ENCODE peak calls at places on chromosomes 11 and 22, in ten cellular contexts. X is NCI-H1105 treated with DMSO at 0.1 percent for 48 hours; M is OCI-M1; F is germinal center; H is A549; O is T-helper 2 cell; Z is smooth muscle cell of the brain vasculature; R is LHCN-M2; I is activated gamma-delta T cell treated with anti-CD3 and anti-CD28 coated beads, Interleukin-2, amount 50 U/mL, for 16 hours; N is progenitor cell of endocrine pancreas. T is an unnamed sample.

GRCh38 chr11:72338741-72339140 is 94.8 kb upstream of the PHOX2A start:
- DNase-seq in X (no peak), M (no peak), F (no peak), H (peak; percentile 5), O (no peak), Z (no peak), R (peak; percentile 65), I (no peak), N (no peak), T (no peak)

GRCh38 chr22:41565403-41566054 is 4.7 kb downstream of the CSDC2 start:
- DNase-seq in X (no peak), M (peak; percentile 74), F (no peak), H (peak; percentile 73), O (no peak), Z (no peak), R (peak; percentile 84), I (no peak), N (no peak), T (no peak)

GRCh38 chr11:29051935-29052334 is 943.7 kb downstream of the METTL15 start:
- DNase-seq in X (no peak), M (no peak), F (no peak), H (no peak), O (no peak), Z (no peak), R (peak; percentile 23), I (no peak), N (no peak), T (no peak)

GRCh38 chr11:120929664-120930154 is 94.2 kb upstream of the TBCEL start:
- DNase-seq in X (peak; percentile 53), M (peak; percentile 70), F (peak; percentile 64), H (peak; percentile 53), O (no peak), Z (no peak), R (peak; percentile 17), I (no peak), N (peak; percentile 23), T (peak; percentile 77)

GRCh38 chr11:126414615-126415014 is 59.1 kb downstream of the ST3GAL4 start:
- DNase-seq in X (no peak), M (no peak), F (no peak), H (no peak), O (no peak), Z (no peak), R (no peak), I (no peak), N (no peak), T (no peak)

GRCh38 chr11:47378011-47378835 is at the start of gene SPI1:
- DNase-seq in X (no peak), M (peak; percentile 96), F (peak; percentile 92), H (no peak), O (no peak), Z (no peak), R (no peak), I (no peak), N (no peak), T (no peak)

GRCh38 chr11:80873309-80873999 is 1432.6 kb upstream of the TENM4 start:
- DNase-seq in X (no peak), M (peak; percentile 90), F (no peak), H (no peak), O (no peak), Z (no peak), R (no peak), I (no peak), N (no peak), T (no peak)

GRCh38 chr11:60831143-60831500 is 10.8 kb upstream of the CCDC86 start:
- DNase-seq in X (peak; percentile 92), M (peak; percentile 85), F (peak; percentile 81), H (peak; percentile 80), O (peak; percentile 52), Z (peak; percentile 63), R (peak; percentile 71), I (peak; percentile 65), N (peak; percentile 70), T (peak; percentile 70)

GRCh38 chr11:47136921-47137320 is 39.8 kb downstream of the ARFGAP2 start:
- DNase-seq in X (no peak), M (no peak), F (no peak), H (no peak), O (no peak), Z (no peak), R (no peak), I (no peak), N (no peak), T (no peak)

GRCh38 chr11:15852179-15852578 is 504.2 kb downstream of the SOX6 start:
- DNase-seq in X (no peak), M (peak; percentile 48), F (no peak), H (peak; percentile 27), O (no peak), Z (no peak), R (no peak), I (no peak), N (no peak), T (peak; percentile 32)

GRCh38 chr11:79313513-79313912 is 127.3 kb downstream of the TENM4 start:
- DNase-seq in X (no peak), M (no peak), F (no peak), H (no peak), O (no peak), Z (no peak), R (no peak), I (no peak), N (no peak), T (no peak)

GRCh38 chr11:33018005-33018404 is 2.3 kb downstream of the DEPDC7 start:
- DNase-seq in X (no peak), M (no peak), F (no peak), H (no peak), O (no peak), Z (no peak), R (no peak), I (no peak), N (no peak), T (no peak)

GRCh38 chr11:77129069-77129840 is 1.2 kb downstream of the MYO7A start:
- DNase-seq in X (no peak), M (no peak), F (no peak), H (no peak), O (no peak), Z (no peak), R (no peak), I (no peak), N (no peak), T (no peak)

GRCh38 chr11:47464479-47464878 is 15.5 kb upstream of the RAPSN start:
- DNase-seq in X (peak; percentile 5), M (no peak), F (no peak), H (no peak), O (no peak), Z (no peak), R (peak; percentile 81), I (no peak), N (no peak), T (no peak)

GRCh38 chr11:289706-290620 is 1.0 kb downstream of the PGGHG start:
- DNase-seq in X (no peak), M (no peak), F (no peak), H (no peak), O (peak; percentile 8), Z (no peak), R (no peak), I (no peak), N (no peak), T (peak; percentile 42)

GRCh38 chr22:35476341-35476740 is 64.3 kb upstream of the RASD2 start:
- DNase-seq in X (no peak), M (no peak), F (no peak), H (no peak), O (no peak), Z (no peak), R (no peak), I (no peak), N (no peak), T (no peak)

T was measured in Caco-2.